ENCODE peak calls at places on chromosomes 2 and 18, in five cellular contexts. F is LoVo; I is activated naive CD4-positive, alpha-beta T cell treated with anti-CD3 and anti-CD28 coated beads for 36 hours; P is Calu3; M is endothelial cell. Y is an unnamed sample.

GRCh38 chr18:6960656-6961055 is 156.9 kb downstream of the LAMA1 start:
- DNase-seq in F (no peak), M (no peak), I (no peak), P (no peak), Y (peak; percentile 8)

GRCh38 chr2:200104015-200104414 is 148.6 kb downstream of the MAIP1 start:
- DNase-seq in P (no peak), I (no peak), F (no peak), M (no peak), Y (no peak)

GRCh38 chr2:197804758-197805597 is 585 bp downstream of the PLCL1 start:
- DNase-seq in F (no peak), I (peak; percentile 38), P (peak; percentile 44), M (peak; percentile 63), Y (no peak)

GRCh38 chr2:215619989-215620388 is 184.1 kb upstream of the FN1 start:
- DNase-seq in F (peak; percentile 65), I (no peak), P (peak; percentile 67), M (no peak), Y (no peak)

GRCh38 chr2:78427170-78427569 is 598.3 kb upstream of the REG3G start:
- DNase-seq in I (no peak), P (no peak), F (no peak), M (no peak), Y (no peak)

GRCh38 chr2:27150639-27151230 is 1.9 kb downstream of the TCF23 start:
- DNase-seq in M (no peak), F (no peak), P (no peak), I (no peak), Y (no peak)

GRCh38 chr2:138829326-138829725 is 49.1 kb upstream of the NXPH2 start:
- DNase-seq in M (peak; percentile 74), I (peak; percentile 55), F (peak; percentile 23), P (peak; percentile 73), Y (no peak)

GRCh38 chr2:204533629-204534370 is 11.5 kb upstream of the PARD3B start:
- DNase-seq in P (peak; percentile 33), M (no peak), F (peak; percentile 78), I (no peak), Y (peak; percentile 52)

GRCh38 chr2:119218478-119219064 is 5.1 kb upstream of the STEAP3 start:
- DNase-seq in M (no peak), F (peak; percentile 58), I (no peak), P (peak; percentile 30), Y (no peak)

GRCh38 chr18:48475635-48476549 is 62.9 kb upstream of the CTIF start:
- DNase-seq in P (peak; percentile 68), M (peak; percentile 63), I (peak; percentile 34), F (peak; percentile 68), Y (peak; percentile 62)

GRCh38 chr2:75076088-75076487 is 117.6 kb downstream of the POLE4 start:
- DNase-seq in I (no peak), F (no peak), M (no peak), P (no peak), Y (no peak)

GRCh38 chr2:120736202-120736954 is 710 bp downstream of the GLI2 start:
- DNase-seq in F (peak; percentile 23), P (peak; percentile 24), M (no peak), I (no peak), Y (no peak)

GRCh38 chr2:105396254-105397024 is 2.4 kb downstream of the FHL2 start:
- DNase-seq in M (no peak), F (peak; percentile 89), P (peak; percentile 80), I (peak; percentile 66), Y (peak; percentile 80)

GRCh38 chr18:78518805-78519204 is 460.8 kb upstream of the SALL3 start:
- DNase-seq in P (no peak), F (no peak), M (no peak), I (no peak), Y (no peak)

GRCh38 chr18:80068571-80069272 is 34.5 kb downstream of the RBFA start:
- DNase-seq in I (no peak), F (peak; percentile 41), P (no peak), M (no peak), Y (no peak)

GRCh38 chr2:54009549-54009948 is 38.8 kb upstream of the PSME4 start:
- DNase-seq in F (no peak), I (no peak), P (no peak), M (no peak), Y (no peak)

GRCh38 chr18:76264073-76264472 is 231.0 kb downstream of the ZNF516 start:
- DNase-seq in F (no peak), P (no peak), M (no peak), I (no peak), Y (no peak)

GRCh38 chr2:230614913-230615332 is 97.7 kb upstream of the CAB39 start:
- DNase-seq in P (no peak), I (peak; percentile 79), F (no peak), M (no peak), Y (no peak)

GRCh38 chr2:11397046-11397445 is 52.6 kb upstream of the ROCK2 start:
- DNase-seq in I (no peak), F (no peak), P (no peak), M (no peak), Y (no peak)

GRCh38 chr2:5230443-5230842 is 461.7 kb upstream of the SOX11 start:
- DNase-seq in M (no peak), F (no peak), I (no peak), P (no peak), Y (no peak)

GRCh38 chr2:176612736-176613135 is 343.5 kb downstream of the MTX2 start:
- DNase-seq in P (no peak), F (no peak), I (no peak), M (no peak), Y (peak; percentile 38)